ENCODE peak calls at places on chromosome 3, in four cellular contexts. One of them, this sample, is unnamed.
A peak's percentile ranks its signal among the peaks of the same experiment; 100 is the strongest.

GRCh38 chr3:164476631-164477030 is 601.7 kb downstream of the SI start:
- DNase-seq in transverse colon: no peak
- DNase-seq in dorsolateral prefrontal cortex: no peak
- DNase-seq in cardiac fibroblast: peak; percentile 28
- DNase-seq in this sample: no peak

GRCh38 chr3:7640787-7641186 is 779.9 kb downstream of the GRM7 start:
- DNase-seq in dorsolateral prefrontal cortex: no peak
- DNase-seq in transverse colon: no peak
- DNase-seq in cardiac fibroblast: no peak
- DNase-seq in this sample: no peak

GRCh38 chr3:145519598-145520078 is 641.3 kb downstream of the PLOD2 start:
- DNase-seq in dorsolateral prefrontal cortex: no peak
- DNase-seq in cardiac fibroblast: no peak
- DNase-seq in transverse colon: no peak
- DNase-seq in this sample: no peak

GRCh38 chr3:196619213-196619612 is 20.3 kb upstream of the NRROS start:
- DNase-seq in cardiac fibroblast: no peak
- DNase-seq in transverse colon: no peak
- DNase-seq in dorsolateral prefrontal cortex: no peak
- DNase-seq in this sample: no peak

GRCh38 chr3:72288955-72289707 is 504.2 kb upstream of the PROK2 start:
- DNase-seq in cardiac fibroblast: peak; percentile 19
- DNase-seq in dorsolateral prefrontal cortex: peak; percentile 16
- DNase-seq in transverse colon: no peak
- DNase-seq in this sample: peak; percentile 54

GRCh38 chr3:21599890-21600289 is 151.1 kb downstream of the ZNF385D start:
- DNase-seq in dorsolateral prefrontal cortex: no peak
- DNase-seq in cardiac fibroblast: no peak
- DNase-seq in transverse colon: no peak
- DNase-seq in this sample: no peak

GRCh38 chr3:112338021-112338726 is 5.2 kb downstream of the CD200 start:
- DNase-seq in transverse colon: no peak
- DNase-seq in dorsolateral prefrontal cortex: no peak
- DNase-seq in cardiac fibroblast: peak; percentile 38
- DNase-seq in this sample: no peak

GRCh38 chr3:123301331-123302184 is 99.8 kb downstream of the SEC22A start:
- DNase-seq in cardiac fibroblast: no peak
- DNase-seq in dorsolateral prefrontal cortex: no peak
- DNase-seq in transverse colon: no peak
- DNase-seq in this sample: no peak

GRCh38 chr3:71930056-71930991 is 145.4 kb upstream of the PROK2 start:
- DNase-seq in cardiac fibroblast: peak; percentile 76
- DNase-seq in dorsolateral prefrontal cortex: no peak
- DNase-seq in transverse colon: no peak
- DNase-seq in this sample: peak; percentile 73

GRCh38 chr3:66441124-66441523 is 59.7 kb downstream of the LRIG1 start:
- DNase-seq in dorsolateral prefrontal cortex: no peak
- DNase-seq in transverse colon: no peak
- DNase-seq in cardiac fibroblast: peak; percentile 66
- DNase-seq in this sample: no peak

GRCh38 chr3:38829404-38829803 is 13.4 kb upstream of the SCN10A start:
- DNase-seq in cardiac fibroblast: peak; percentile 92
- DNase-seq in dorsolateral prefrontal cortex: no peak
- DNase-seq in transverse colon: no peak
- DNase-seq in this sample: no peak

GRCh38 chr3:112101946-112102345 is 15.8 kb downstream of the C3orf52 start:
- DNase-seq in transverse colon: no peak
- DNase-seq in cardiac fibroblast: peak; percentile 95
- DNase-seq in dorsolateral prefrontal cortex: no peak
- DNase-seq in this sample: no peak

GRCh38 chr3:8853081-8853480 is 83.7 kb upstream of the OXTR start:
- DNase-seq in dorsolateral prefrontal cortex: no peak
- DNase-seq in cardiac fibroblast: peak; percentile 51
- DNase-seq in transverse colon: no peak
- DNase-seq in this sample: peak; percentile 25

GRCh38 chr3:129723558-129724324 is 117.3 kb upstream of the PLXND1 start:
- DNase-seq in transverse colon: peak; percentile 29
- DNase-seq in dorsolateral prefrontal cortex: no peak
- DNase-seq in cardiac fibroblast: peak; percentile 91
- DNase-seq in this sample: no peak

GRCh38 chr3:45986303-45986982 is 9.2 kb downstream of the FYCO1 start:
- DNase-seq in cardiac fibroblast: peak; percentile 71
- DNase-seq in dorsolateral prefrontal cortex: no peak
- DNase-seq in transverse colon: no peak
- DNase-seq in this sample: no peak

GRCh38 chr3:108946292-108947290 is 7.1 kb downstream of the GUCA1C start:
- DNase-seq in transverse colon: no peak
- DNase-seq in cardiac fibroblast: no peak
- DNase-seq in dorsolateral prefrontal cortex: no peak
- DNase-seq in this sample: no peak

GRCh38 chr3:150744041-150745026 is 18.6 kb downstream of the SIAH2 start:
- DNase-seq in cardiac fibroblast: no peak
- DNase-seq in dorsolateral prefrontal cortex: no peak
- DNase-seq in transverse colon: no peak
- DNase-seq in this sample: no peak

GRCh38 chr3:181133832-181134231 is 144.3 kb upstream of the DNAJC19 start:
- DNase-seq in dorsolateral prefrontal cortex: no peak
- DNase-seq in transverse colon: no peak
- DNase-seq in cardiac fibroblast: no peak
- DNase-seq in this sample: no peak

GRCh38 chr3:13865581-13866405 is 14.1 kb downstream of the WNT7A start:
- DNase-seq in cardiac fibroblast: no peak
- DNase-seq in dorsolateral prefrontal cortex: no peak
- DNase-seq in transverse colon: no peak
- DNase-seq in this sample: no peak

GRCh38 chr3:18758047-18758704 is 333.0 kb upstream of the SATB1 start:
- DNase-seq in transverse colon: peak; percentile 10
- DNase-seq in dorsolateral prefrontal cortex: no peak
- DNase-seq in cardiac fibroblast: peak; percentile 8
- DNase-seq in this sample: peak; percentile 1

GRCh38 chr3:79517766-79518413 is 249.9 kb downstream of the ROBO1 start:
- DNase-seq in transverse colon: no peak
- DNase-seq in cardiac fibroblast: peak; percentile 72
- DNase-seq in dorsolateral prefrontal cortex: no peak
- DNase-seq in this sample: no peak

GRCh38 chr3:125156491-125156890 is 56.1 kb downstream of the SLC12A8 start:
- DNase-seq in dorsolateral prefrontal cortex: no peak
- DNase-seq in cardiac fibroblast: no peak
- DNase-seq in transverse colon: no peak
- DNase-seq in this sample: no peak

GRCh38 chr3:113535898-113536297 is 3.5 kb downstream of the SIDT1 start:
- DNase-seq in cardiac fibroblast: no peak
- DNase-seq in dorsolateral prefrontal cortex: no peak
- DNase-seq in transverse colon: no peak
- DNase-seq in this sample: peak; percentile 40
- H3K4me3 ChIP-seq in cardiac fibroblast: no peak overlapping the region
- H3K4me3 ChIP-seq in dorsolateral prefrontal cortex: no peak overlapping the region
- H3K4me3 ChIP-seq in transverse colon: no peak overlapping the region
- H3K4me3 ChIP-seq in this sample: no peak overlapping the region

DNA sequence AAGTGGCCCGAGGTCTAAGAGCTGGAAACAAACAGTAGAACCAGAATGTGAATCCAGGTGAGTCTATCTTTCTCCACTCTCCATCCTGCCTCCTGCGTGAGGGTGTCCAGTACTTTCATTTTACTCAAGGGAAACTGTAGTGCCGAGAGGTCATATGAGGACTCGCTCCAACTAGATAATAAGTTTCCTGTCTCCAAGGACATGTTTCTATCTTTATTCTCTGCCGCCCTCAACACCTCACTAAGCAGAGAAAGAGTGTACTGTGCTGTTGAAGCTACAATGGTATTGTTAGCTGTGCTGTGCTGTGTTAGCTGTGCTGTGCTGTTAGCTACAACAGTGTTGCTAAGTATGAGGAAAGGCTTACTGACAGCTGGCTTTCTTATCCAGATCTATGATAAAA is 137.9 kb upstream of the COL8A1 start:
- DNase-seq in transverse colon: no peak
- DNase-seq in dorsolateral prefrontal cortex: no peak
- DNase-seq in cardiac fibroblast: peak; percentile 39
- DNase-seq in this sample: no peak
- H3K4me3 ChIP-seq in transverse colon: no peak overlapping the region
- H3K4me3 ChIP-seq in dorsolateral prefrontal cortex: no peak overlapping the region
- H3K4me3 ChIP-seq in cardiac fibroblast: no peak overlapping the region
- H3K4me3 ChIP-seq in this sample: no peak overlapping the region

GRCh38 chr3:107430214-107431047 is 53.2 kb downstream of the CCDC54 start:
- DNase-seq in cardiac fibroblast: peak; percentile 59
- DNase-seq in transverse colon: peak; percentile 14
- DNase-seq in dorsolateral prefrontal cortex: peak; percentile 12
- DNase-seq in this sample: peak; percentile 18
- H3K4me3 ChIP-seq in cardiac fibroblast: peak overlapping the region; percentile 51
- H3K4me3 ChIP-seq in transverse colon: peak overlapping the region; percentile 56
- H3K4me3 ChIP-seq in dorsolateral prefrontal cortex: peak overlapping the region; percentile 84
- H3K4me3 ChIP-seq in this sample: peak overlapping the region; percentile 81

GRCh38 chr3:126212629-126213375 is 32.4 kb upstream of the ALDH1L1 start:
- DNase-seq in transverse colon: peak; percentile 15
- DNase-seq in dorsolateral prefrontal cortex: peak; percentile 54
- DNase-seq in cardiac fibroblast: peak; percentile 42
- DNase-seq in this sample: peak; percentile 89

GRCh38 chr3:126209741-126210140 is 29.4 kb upstream of the ALDH1L1 start:
- DNase-seq in cardiac fibroblast: no peak
- DNase-seq in dorsolateral prefrontal cortex: no peak
- DNase-seq in transverse colon: no peak
- DNase-seq in this sample: no peak

GRCh38 chr3:126213376-126214044 is 33.1 kb upstream of the ALDH1L1 start:
- DNase-seq in transverse colon: no peak
- DNase-seq in cardiac fibroblast: no peak
- DNase-seq in dorsolateral prefrontal cortex: peak; percentile 29
- DNase-seq in this sample: peak; percentile 29

GRCh38 chr3:126211569-126211968 is 31.2 kb upstream of the ALDH1L1 start:
- DNase-seq in transverse colon: no peak
- DNase-seq in cardiac fibroblast: no peak
- DNase-seq in dorsolateral prefrontal cortex: no peak
- DNase-seq in this sample: no peak

DNA sequence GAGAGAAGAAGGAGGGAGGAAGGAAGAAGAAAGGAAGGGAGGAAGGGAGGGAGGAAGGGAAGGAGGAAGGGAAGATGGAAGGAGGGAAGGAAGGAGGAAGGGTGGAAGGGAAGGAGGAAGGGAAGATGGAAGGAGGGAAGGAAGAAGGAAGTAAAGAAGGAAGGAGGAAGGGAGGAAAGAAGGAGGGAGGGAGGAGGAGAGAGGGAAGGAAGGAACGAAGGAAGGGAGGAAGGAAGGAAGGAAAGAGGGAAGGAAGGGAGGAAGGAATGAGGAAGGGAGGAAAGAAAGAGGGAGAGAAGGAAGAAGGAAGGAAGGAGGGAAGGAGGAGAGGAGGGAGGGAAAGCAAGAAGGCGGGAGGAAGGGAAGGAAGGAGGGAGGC is 31.9 kb upstream of the ALDH1L1 start:
- DNase-seq in dorsolateral prefrontal cortex: no peak
- DNase-seq in cardiac fibroblast: no peak
- DNase-seq in transverse colon: no peak
- DNase-seq in this sample: no peak
- H3K4me3 ChIP-seq in dorsolateral prefrontal cortex: no peak overlapping the region
- H3K4me3 ChIP-seq in cardiac fibroblast: no peak overlapping the region
- H3K4me3 ChIP-seq in transverse colon: no peak overlapping the region
- H3K4me3 ChIP-seq in this sample: peak overlapping the region; percentile 50

GRCh38 chr3:158725348-158725966 is 6.8 kb downstream of the RARRES1 start:
- DNase-seq in dorsolateral prefrontal cortex: no peak
- DNase-seq in cardiac fibroblast: peak; percentile 99
- DNase-seq in transverse colon: peak; percentile 47
- DNase-seq in this sample: no peak
- H3K4me3 ChIP-seq in dorsolateral prefrontal cortex: no peak overlapping the region
- H3K4me3 ChIP-seq in cardiac fibroblast: no peak overlapping the region
- H3K4me3 ChIP-seq in transverse colon: no peak overlapping the region
- H3K4me3 ChIP-seq in this sample: no peak overlapping the region

DNA sequence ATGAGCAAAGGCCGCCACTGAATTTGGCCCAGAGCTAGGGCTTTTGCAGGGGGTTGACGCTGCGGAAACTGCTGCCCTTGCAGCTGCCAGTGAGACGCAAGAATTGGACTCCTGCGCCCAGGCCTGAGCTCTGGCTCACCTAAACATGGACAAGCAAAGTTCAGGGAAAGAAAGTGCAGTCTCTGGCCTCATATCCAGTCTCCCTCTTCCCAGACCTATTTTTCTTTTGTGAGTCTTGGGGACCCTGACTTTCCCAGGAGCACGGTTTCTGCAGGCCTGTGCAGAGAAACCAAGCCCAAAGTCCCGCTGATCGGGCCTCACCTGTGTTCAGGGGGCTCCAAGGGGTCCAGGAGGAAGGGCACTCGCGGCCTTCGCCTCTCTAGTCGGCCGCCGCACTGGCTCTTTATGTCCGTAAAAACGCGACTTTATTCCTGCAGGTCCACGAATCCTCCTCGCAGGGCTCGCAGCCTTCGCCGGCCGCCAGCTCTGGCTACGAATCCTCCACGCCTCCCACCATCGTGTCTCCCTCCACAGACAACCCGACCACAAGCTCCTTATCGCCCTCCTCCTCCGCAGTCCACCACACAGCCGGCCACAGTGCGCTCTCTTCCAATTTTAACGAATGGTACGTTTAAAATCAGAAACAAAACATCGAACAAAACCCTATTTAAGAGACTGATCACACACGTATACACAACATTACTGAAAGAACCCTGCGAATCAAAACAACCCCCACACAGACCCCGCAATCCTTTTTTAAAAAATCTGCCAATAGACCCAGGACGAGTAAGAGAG is 3.9 kb downstream of the ZIC1 start:
- DNase-seq in dorsolateral prefrontal cortex: no peak
- DNase-seq in transverse colon: no peak
- DNase-seq in cardiac fibroblast: no peak
- DNase-seq in this sample: peak; percentile 69
- H3K4me3 ChIP-seq in dorsolateral prefrontal cortex: peak overlapping the region; percentile 73
- H3K4me3 ChIP-seq in transverse colon: no peak overlapping the region
- H3K4me3 ChIP-seq in cardiac fibroblast: peak overlapping the region; percentile 6
- H3K4me3 ChIP-seq in this sample: peak overlapping the region; percentile 6

This sample was measured in H7.